ENCODE peak calls at places on chromosomes 13 and 19, in seven cellular contexts. C is bronchial epithelial cell, J is Karpas-422, R is breast epithelium, V is left lung, N is tibial artery, D is mucosa of descending colon. F is an unnamed sample.

GRCh38 chr13:69319659-69320058 is 788.0 kb upstream of the ATXN8OS start:
- DNase-seq in C (no peak), J (no peak), R (no peak), V (no peak), N (no peak), D (no peak), F (no peak)

GRCh38 chr19:1672038-1672768 is 19.8 kb upstream of the TCF3 start:
- DNase-seq in C (no peak), J (peak; percentile 86), R (no peak), V (no peak), N (no peak), D (peak; percentile 57), F (no peak)

GRCh38 chr13:51805925-51806324 is 2.0 kb upstream of the DHRS12 start:
- DNase-seq in C (no peak), J (no peak), R (no peak), V (no peak), N (no peak), D (no peak), F (no peak)

GRCh38 chr13:100916943-100917342 is 242.3 kb upstream of the TMTC4 start:
- DNase-seq in C (no peak), J (no peak), R (no peak), V (no peak), N (no peak), D (no peak), F (no peak)

GRCh38 chr19:47483800-47484690 is at the start of gene KPTN:
- DNase-seq in C (peak; percentile 67), J (peak; percentile 96), R (peak; percentile 86), V (peak; percentile 90), N (peak; percentile 79), D (peak; percentile 90), F (peak; percentile 93)

GRCh38 chr19:3527250-3527910 is 11.6 kb upstream of the TEKTIP1 start:
- DNase-seq in C (no peak), J (no peak), R (no peak), V (no peak), N (no peak), D (no peak), F (no peak)

GRCh38 chr13:59360916-59361315 is 802.8 kb downstream of the DIAPH3 start:
- DNase-seq in C (no peak), J (no peak), R (no peak), V (no peak), N (no peak), D (no peak), F (no peak)

GRCh38 chr13:44734204-44734707 is 158.1 kb upstream of the TSC22D1 start:
- DNase-seq in C (peak; percentile 79), J (no peak), R (peak; percentile 85), V (peak; percentile 63), N (no peak), D (no peak), F (no peak)

GRCh38 chr13:59086147-59086546 is 1077.6 kb downstream of the DIAPH3 start:
- DNase-seq in C (peak; percentile 42), J (no peak), R (no peak), V (no peak), N (no peak), D (no peak), F (no peak)

GRCh38 chr19:6236310-6237291 is 43.2 kb downstream of the MLLT1 start:
- DNase-seq in C (peak; percentile 43), J (no peak), R (peak; percentile 97), V (peak; percentile 90), N (no peak), D (peak; percentile 73), F (no peak)

GRCh38 chr13:27038323-27038722 is 133.3 kb downstream of the USP12 start:
- DNase-seq in C (peak; percentile 82), J (no peak), R (no peak), V (no peak), N (no peak), D (no peak), F (no peak)

GRCh38 chr19:16259385-16260159 is 61.9 kb downstream of the AP1M1 start:
- DNase-seq in C (no peak), J (peak; percentile 95), R (no peak), V (no peak), N (no peak), D (no peak), F (no peak)

GRCh38 chr13:66888698-66889097 is 341.4 kb downstream of the PCDH9 start:
- DNase-seq in C (peak; percentile 17), J (no peak), R (no peak), V (no peak), N (no peak), D (no peak), F (no peak)

GRCh38 chr19:16873603-16874002 is 15.2 kb upstream of the F2RL3 start:
- DNase-seq in C (no peak), J (no peak), R (no peak), V (no peak), N (no peak), D (no peak), F (no peak)

GRCh38 chr19:4539697-4540581 is at the start of gene LRG1:
- DNase-seq in C (peak; percentile 65), J (no peak), R (no peak), V (peak; percentile 88), N (peak; percentile 36), D (peak; percentile 89), F (no peak)

GRCh38 chr13:51935326-51936171 is 73.8 kb downstream of the CCDC70 start:
- DNase-seq in C (peak; percentile 20), J (no peak), R (no peak), V (no peak), N (no peak), D (peak; percentile 76), F (no peak)

GRCh38 chr19:38020331-38020730 is 113.3 kb downstream of the SIPA1L3 start:
- DNase-seq in C (no peak), J (no peak), R (no peak), V (no peak), N (no peak), D (no peak), F (no peak)

GRCh38 chr19:6842871-6843607 is 44.3 kb upstream of the ADGRE1 start:
- DNase-seq in C (no peak), J (no peak), R (no peak), V (no peak), N (no peak), D (no peak), F (no peak)

GRCh38 chr19:47697863-47698609 is 15.2 kb upstream of the EHD2 start:
- DNase-seq in C (peak; percentile 61), J (peak; percentile 89), R (peak; percentile 84), V (peak; percentile 68), N (peak; percentile 70), D (peak; percentile 78), F (peak; percentile 80)

GRCh38 chr13:45416521-45417125 is 1.6 kb downstream of the SLC25A30 start:
- DNase-seq in C (no peak), J (no peak), R (no peak), V (no peak), N (no peak), D (peak; percentile 63), F (no peak)

GRCh38 chr19:16654151-16654550 is 5.8 kb downstream of the SMIM7 start:
- DNase-seq in C (no peak), J (no peak), R (no peak), V (no peak), N (no peak), D (no peak), F (no peak)

GRCh38 chr13:75836441-75836840 is 200.3 kb downstream of the LMO7 start:
- DNase-seq in C (peak; percentile 18), J (no peak), R (peak; percentile 55), V (peak; percentile 67), N (no peak), D (peak; percentile 52), F (no peak)

DNA sequence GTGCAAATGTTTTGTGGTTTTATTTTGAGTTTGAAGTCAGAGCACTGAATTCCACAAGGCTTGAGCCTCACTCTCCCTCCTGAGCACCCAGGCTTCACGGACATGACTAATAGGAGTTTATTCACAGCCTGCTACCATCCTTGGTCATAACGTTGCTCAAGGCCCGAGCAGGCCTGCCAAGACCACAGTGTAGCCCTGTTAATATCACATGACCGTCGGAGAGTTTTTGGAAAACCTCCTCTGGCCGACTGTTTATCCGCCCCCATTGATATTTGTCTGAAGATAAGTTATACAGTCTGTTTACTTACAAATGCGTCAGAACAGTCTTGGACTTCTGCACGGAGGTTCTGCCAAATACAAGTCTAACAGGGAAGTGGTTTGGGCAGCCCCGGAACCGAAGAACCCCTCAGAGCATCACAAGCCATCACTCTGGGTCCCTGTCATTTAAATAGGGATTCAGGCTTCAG is 89.9 kb downstream of the COL4A2 start:
- DNase-seq in C (peak; percentile 96), J (no peak), R (no peak), V (peak; percentile 80), N (peak; percentile 98), D (peak; percentile 63), F (peak; percentile 99)
- H3K4me3 ChIP-seq in C (no peak overlapping the region), J (no peak overlapping the region), R (no peak overlapping the region), V (no peak overlapping the region), N (peak overlapping the region; percentile 39), D (no peak overlapping the region), F (peak overlapping the region; percentile 37)

GRCh38 chr19:17926044-17926443 is 6.8 kb upstream of the CCDC124 start:
- DNase-seq in C (no peak), J (peak; percentile 29), R (no peak), V (no peak), N (no peak), D (no peak), F (no peak)
- H3K4me3 ChIP-seq in C (no peak overlapping the region), J (no peak overlapping the region), R (no peak overlapping the region), V (no peak overlapping the region), N (no peak overlapping the region), D (no peak overlapping the region), F (no peak overlapping the region)

DNA sequence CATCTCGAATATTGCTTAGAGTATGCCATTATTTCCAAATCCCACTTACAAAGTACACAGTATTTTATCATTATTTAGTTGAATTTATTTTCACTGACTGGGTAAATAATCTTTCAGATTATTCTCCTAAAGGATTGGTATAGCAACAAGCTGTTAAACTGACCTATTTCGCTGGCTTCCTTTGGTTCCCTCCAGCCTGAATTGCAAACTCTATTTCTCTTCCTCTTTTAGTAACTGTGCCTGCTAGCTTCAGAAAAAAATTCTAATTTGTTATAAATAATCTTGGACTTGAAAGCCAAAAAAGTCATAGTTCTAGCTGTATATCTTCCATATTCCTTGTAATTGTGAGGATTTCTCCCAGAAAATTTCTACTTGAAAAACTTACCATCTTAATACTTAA is 15.0 kb upstream of the CCNA1 start:
- DNase-seq in C (no peak), J (no peak), R (no peak), V (no peak), N (no peak), D (no peak), F (no peak)
- H3K4me3 ChIP-seq in C (no peak overlapping the region), J (no peak overlapping the region), R (no peak overlapping the region), V (no peak overlapping the region), N (no peak overlapping the region), D (no peak overlapping the region), F (no peak overlapping the region)

DNA sequence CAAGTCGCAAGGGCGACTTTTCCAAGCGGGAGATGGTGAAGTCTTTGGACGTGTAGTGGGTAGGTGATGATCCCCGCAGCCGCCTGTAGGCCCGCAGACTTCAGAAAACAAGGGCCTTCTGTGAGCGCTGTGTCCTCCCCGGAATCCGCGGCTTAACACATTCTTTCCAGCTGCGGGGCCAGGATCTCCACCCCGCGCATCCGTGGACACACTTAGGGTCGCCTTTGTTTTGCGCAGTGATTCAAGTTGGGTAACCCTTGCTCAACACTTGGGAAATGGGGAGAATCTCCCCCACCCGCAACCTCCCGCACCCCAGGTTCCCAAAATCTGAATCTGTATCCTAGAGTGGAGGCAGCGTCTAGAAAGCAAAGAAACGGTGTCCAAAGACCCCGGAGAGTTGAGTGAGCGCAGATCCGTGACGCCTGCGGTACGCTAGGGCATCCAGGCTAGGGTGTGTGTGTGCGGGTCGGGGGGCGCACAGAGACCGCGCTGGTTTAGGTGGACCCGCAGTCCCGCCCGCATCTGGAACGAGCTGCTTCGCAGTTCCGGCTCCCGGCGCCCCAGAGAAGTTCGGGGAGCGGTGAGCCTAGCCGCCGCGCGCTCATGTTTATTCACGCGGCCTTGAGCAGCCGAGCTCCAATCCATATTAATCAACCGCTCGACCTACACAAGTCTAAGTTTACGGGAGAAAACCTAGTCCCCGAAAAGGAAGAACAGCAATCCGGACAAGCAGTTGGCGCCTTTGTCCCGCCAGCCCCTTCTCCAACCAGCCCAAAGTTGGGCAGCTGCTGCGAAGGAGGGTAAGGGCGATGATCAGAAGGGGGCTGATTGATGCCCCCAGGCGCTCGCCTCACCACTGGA is 9.9 kb downstream of the SOX21 start:
- DNase-seq in C (no peak), J (no peak), R (no peak), V (no peak), N (no peak), D (no peak), F (no peak)
- H3K4me3 ChIP-seq in C (no peak overlapping the region), J (no peak overlapping the region), R (no peak overlapping the region), V (no peak overlapping the region), N (no peak overlapping the region), D (no peak overlapping the region), F (no peak overlapping the region)

F was measured in ascending aorta.